ENCODE peak calls at places on chromosomes 3 and 15, in seven cellular contexts. N, A, I, K, U, S and H are unnamed samples.

GRCh38 chr3:55823001-55823400 is 335.9 kb upstream of the WNT5A start:
- DNase-seq in N (no peak), A (no peak), I (no peak), K (no peak), U (no peak), S (no peak), H (no peak)

GRCh38 chr3:4990061-4990460 is 10.8 kb downstream of the BHLHE40 start:
- DNase-seq in N (no peak), A (no peak), I (no peak), K (no peak), U (no peak), S (no peak), H (no peak)

GRCh38 chr3:52123106-52123708 is 31.0 kb downstream of the POC1A start:
- DNase-seq in N (peak), A (no peak), I (peak), K (peak), U (peak), S (peak), H (peak)

GRCh38 chr3:13019243-13019701 is 54.0 kb downstream of the IQSEC1 start:
- DNase-seq in N (no peak), A (peak), I (peak), K (peak), U (no peak), S (no peak), H (no peak)

GRCh38 chr3:44001072-44001471 is 240.6 kb upstream of the TOPAZ1 start:
- DNase-seq in N (no peak), A (no peak), I (no peak), K (no peak), U (no peak), S (no peak), H (no peak)

GRCh38 chr3:194514626-194515025 is 27.8 kb upstream of the ATP13A3 start:
- DNase-seq in N (no peak), A (no peak), I (no peak), K (no peak), U (no peak), S (no peak), H (no peak)

GRCh38 chr3:45066109-45066801 is 40.2 kb downstream of the CLEC3B start:
- DNase-seq in N (no peak), A (no peak), I (no peak), K (no peak), U (no peak), S (no peak), H (no peak)

GRCh38 chr3:8460815-8461482 is 40.7 kb upstream of the LMCD1 start:
- DNase-seq in N (no peak), A (no peak), I (no peak), K (no peak), U (no peak), S (no peak), H (peak)

GRCh38 chr15:42919794-42920280 is 741 bp downstream of the TTBK2 start:
- DNase-seq in N (peak), A (no peak), I (no peak), K (no peak), U (no peak), S (no peak), H (peak)

GRCh38 chr3:74539879-74540278 is 74.6 kb downstream of the CNTN3 start:
- DNase-seq in N (no peak), A (no peak), I (no peak), K (no peak), U (no peak), S (no peak), H (no peak)

GRCh38 chr15:100787567-100787941 is 92.1 kb upstream of the ALDH1A3 start:
- DNase-seq in N (no peak), A (no peak), I (no peak), K (no peak), U (no peak), S (no peak), H (no peak)

GRCh38 chr15:45434168-45434567 is 55.8 kb upstream of the GATM start:
- DNase-seq in N (no peak), A (no peak), I (no peak), K (no peak), U (no peak), S (no peak), H (no peak)

GRCh38 chr15:100042558-100042957 is 299.2 kb downstream of the ADAMTS17 start:
- DNase-seq in N (no peak), A (no peak), I (no peak), K (no peak), U (no peak), S (no peak), H (peak)

GRCh38 chr3:157416347-157417087 is 20.1 kb upstream of the PTX3 start:
- DNase-seq in N (no peak), A (no peak), I (no peak), K (no peak), U (no peak), S (no peak), H (no peak)